ENCODE peak calls at places on chromosome 1, in nine cellular contexts. N is neural progenitor cell, R is GM23338, H is OCI-LY7, Q is PC-3, U is HCT116, G is hepatocyte, E is MM.1S, C is SK-N-SH. W is an unnamed sample.

GRCh38 chr1:240732390-240732789 is 120.4 kb upstream of the GREM2 start:
- DNase-seq in N (peak; percentile 78), R (peak; percentile 88), H (peak; percentile 60), Q (peak; percentile 88), U (peak; percentile 12), G (peak; percentile 79), E (peak; percentile 77), C (peak; percentile 80), W (peak; percentile 79)

GRCh38 chr1:201511925-201512539 is 5.1 kb upstream of the CSRP1 start:
- DNase-seq in N (peak; percentile 54), R (peak; percentile 70), H (peak; percentile 62), Q (peak; percentile 16), U (no peak), G (peak; percentile 46), E (peak; percentile 59), C (peak; percentile 44), W (peak; percentile 48)

GRCh38 chr1:52294580-52294979 is 71.4 kb downstream of the CC2D1B start:
- DNase-seq in N (no peak), R (no peak), H (no peak), Q (no peak), U (no peak), G (no peak), E (no peak), C (no peak), W (peak; percentile 51)

GRCh38 chr1:20358761-20359263 is 68.1 kb downstream of the VWA5B1 start:
- DNase-seq in N (no peak), R (no peak), H (no peak), Q (peak; percentile 64), U (no peak), G (peak; percentile 72), E (no peak), C (peak; percentile 81), W (peak; percentile 50)

GRCh38 chr1:34129630-34130029 is 35.4 kb downstream of the CSMD2 start:
- DNase-seq in N (no peak), R (no peak), H (no peak), Q (no peak), U (no peak), G (no peak), E (no peak), C (peak; percentile 32), W (no peak)

GRCh38 chr1:235515844-235516512 is 11.7 kb upstream of the B3GALNT2 start:
- DNase-seq in N (no peak), R (no peak), H (no peak), Q (no peak), U (no peak), G (no peak), E (no peak), C (no peak), W (no peak)

GRCh38 chr1:231748744-231749143 is 122.2 kb downstream of the DISC1 start:
- DNase-seq in N (no peak), R (no peak), H (no peak), Q (peak; percentile 10), U (no peak), G (peak; percentile 35), E (no peak), C (no peak), W (no peak)

GRCh38 chr1:45615885-45616284 is 8.0 kb downstream of the CCDC17 start:
- DNase-seq in N (no peak), R (no peak), H (no peak), Q (no peak), U (no peak), G (no peak), E (no peak), C (no peak), W (no peak)

GRCh38 chr1:5707566-5708178 is 284.6 kb downstream of the NPHP4 start:
- DNase-seq in N (peak; percentile 37), R (no peak), H (no peak), Q (peak; percentile 19), U (peak; percentile 10), G (no peak), E (no peak), C (no peak), W (no peak)

GRCh38 chr1:180230791-180231505 is 884 bp downstream of the LHX4 start:
- DNase-seq in N (peak; percentile 88), R (peak; percentile 91), H (no peak), Q (peak; percentile 31), U (no peak), G (peak; percentile 46), E (peak; percentile 24), C (peak; percentile 52), W (peak; percentile 55)

GRCh38 chr1:43104027-43104763 is 67.9 kb downstream of the EBNA1BP2 start:
- DNase-seq in N (no peak), R (no peak), H (no peak), Q (no peak), U (no peak), G (no peak), E (no peak), C (no peak), W (no peak)
- TF ChIP-seq EZH2phosphoT487 in N (no peak), R (no peak), H (no peak), Q (no peak), U (no peak), G (no peak), E (no peak), C (no peak), W (no peak)

GRCh38 chr1:30892671-30893073 is 15.9 kb downstream of the SDC3 start:
- DNase-seq in N (no peak), R (no peak), H (no peak), Q (no peak), U (no peak), G (peak; percentile 58), E (no peak), C (no peak), W (no peak)

GRCh38 chr1:30889506-30889905 is 19.1 kb downstream of the SDC3 start:
- DNase-seq in N (no peak), R (no peak), H (no peak), Q (no peak), U (no peak), G (no peak), E (no peak), C (no peak), W (no peak)

GRCh38 chr1:30890502-30891222 is 17.9 kb downstream of the SDC3 start:
- DNase-seq in N (no peak), R (no peak), H (no peak), Q (no peak), U (no peak), G (peak; percentile 68), E (no peak), C (no peak), W (no peak)

GRCh38 chr1:30892251-30892650 is 16.3 kb downstream of the SDC3 start:
- DNase-seq in N (no peak), R (no peak), H (no peak), Q (no peak), U (no peak), G (no peak), E (no peak), C (no peak), W (no peak)

DNA sequence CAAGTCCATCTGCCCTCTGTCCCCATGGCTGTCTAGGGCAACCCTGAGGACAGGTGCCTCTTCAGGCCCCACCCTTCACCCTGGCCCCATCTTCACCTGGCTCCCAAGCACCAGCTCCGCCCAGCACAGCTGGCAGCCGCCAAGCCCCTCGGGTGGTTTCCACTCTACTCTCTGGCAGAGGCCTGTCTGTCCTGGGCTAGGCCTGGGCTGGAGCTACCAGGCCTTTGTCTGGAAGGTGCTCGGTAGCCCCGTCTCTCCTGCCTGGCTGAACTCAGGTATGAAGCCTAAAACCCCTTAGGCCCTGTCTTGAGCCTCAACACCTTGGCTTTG is 17.4 kb downstream of the SDC3 start:
- DNase-seq in N (no peak), R (no peak), H (no peak), Q (no peak), U (no peak), G (no peak), E (no peak), C (no peak), W (no peak)
- TF ChIP-seq EZH2phosphoT487 in N (no peak), R (no peak), H (no peak), Q (no peak), U (no peak), G (no peak), E (no peak), C (no peak), W (no peak)

GRCh38 chr1:3312894-3313578 is 141.4 kb upstream of the ARHGEF16 start:
- DNase-seq in N (peak; percentile 78), R (peak; percentile 47), H (no peak), Q (peak; percentile 99), U (peak; percentile 88), G (peak; percentile 96), E (no peak), C (no peak), W (peak; percentile 100)
- TF ChIP-seq EZH2phosphoT487 in N (no peak), R (no peak), H (no peak), Q (peak; percentile 59), U (no peak), G (no peak), E (no peak), C (no peak), W (no peak)

GRCh38 chr1:184567648-184568047 is 180.8 kb downstream of the C1orf21 start:
- DNase-seq in N (peak; percentile 24), R (no peak), H (no peak), Q (no peak), U (no peak), G (no peak), E (peak; percentile 88), C (no peak), W (peak; percentile 14)
- TF ChIP-seq EZH2phosphoT487 in N (no peak), R (no peak), H (no peak), Q (no peak), U (no peak), G (no peak), E (no peak), C (no peak), W (no peak)

GRCh38 chr1:42417191-42417590 is 36.6 kb downstream of the RIMKLA start:
- DNase-seq in N (no peak), R (no peak), H (no peak), Q (no peak), U (no peak), G (no peak), E (no peak), C (no peak), W (no peak)
- TF ChIP-seq EZH2phosphoT487 in N (no peak), R (no peak), H (no peak), Q (no peak), U (no peak), G (no peak), E (no peak), C (no peak), W (no peak)

GRCh38 chr1:226239421-226239820 is 16.0 kb downstream of the MIXL1 start:
- DNase-seq in N (no peak), R (no peak), H (no peak), Q (no peak), U (no peak), G (no peak), E (no peak), C (no peak), W (no peak)
- TF ChIP-seq EZH2phosphoT487 in N (no peak), R (no peak), H (no peak), Q (no peak), U (no peak), G (no peak), E (no peak), C (no peak), W (no peak)

GRCh38 chr1:67686272-67687197 is 1.5 kb downstream of the GADD45A start:
- DNase-seq in N (peak; percentile 83), R (peak; percentile 63), H (peak; percentile 81), Q (peak; percentile 97), U (peak; percentile 91), G (peak; percentile 91), E (peak; percentile 69), C (peak; percentile 74), W (peak; percentile 99)
- TF ChIP-seq EZH2phosphoT487 in N (peak; percentile 15), R (no peak), H (no peak), Q (no peak), U (no peak), G (no peak), E (no peak), C (no peak), W (no peak)

W was measured in GM23248.